ENCODE peak calls at places on chromosome 2, in six cellular contexts. U, N, D, Y, J and I are unnamed samples.

GRCh38 chr2:144886847-144887246 is 366.9 kb upstream of the ZEB2 start:
- DNase-seq in Y (peak), D (no peak), J (peak), N (peak), U (no peak), I (no peak)

GRCh38 chr2:28684142-28684858 is 67.3 kb upstream of the PPP1CB start:
- DNase-seq in J (no peak), N (no peak), D (no peak), U (no peak), Y (peak), I (no peak)

GRCh38 chr2:46863895-46864294 is 51.7 kb downstream of the MCFD2 start:
- DNase-seq in D (no peak), U (no peak), Y (no peak), J (no peak), N (no peak), I (no peak)

GRCh38 chr2:119888673-119889072 is 124.2 kb upstream of the EPB41L5 start:
- DNase-seq in Y (no peak), D (no peak), N (no peak), J (no peak), U (no peak), I (no peak)

GRCh38 chr2:216714412-216714775 is 19.0 kb upstream of the IGFBP5 start:
- DNase-seq in D (no peak), U (no peak), N (no peak), J (no peak), Y (no peak), I (no peak)

GRCh38 chr2:54577944-54578667 is 122.0 kb downstream of the SPTBN1 start:
- DNase-seq in J (no peak), Y (no peak), U (no peak), D (no peak), N (no peak), I (no peak)

GRCh38 chr2:51027968-51028367 is 4.0 kb downstream of the NRXN1 start:
- DNase-seq in D (no peak), U (no peak), N (no peak), J (no peak), Y (no peak), I (no peak)

GRCh38 chr2:191109888-191110287 is 40.9 kb downstream of the STAT4 start:
- DNase-seq in Y (no peak), N (no peak), J (no peak), U (no peak), D (no peak), I (no peak)

GRCh38 chr2:218566296-218566695 is 1.9 kb downstream of the USP37 start:
- DNase-seq in D (no peak), N (no peak), J (no peak), Y (no peak), U (no peak), I (no peak)

GRCh38 chr2:234482807-234483206 is 14.1 kb downstream of the ARL4C start:
- DNase-seq in J (no peak), D (no peak), U (no peak), N (no peak), Y (no peak), I (no peak)

GRCh38 chr2:168255866-168256265 is 8.5 kb upstream of the STK39 start:
- DNase-seq in D (no peak), U (no peak), J (no peak), N (no peak), Y (no peak), I (no peak)

GRCh38 chr2:219079417-219079816 is 18.7 kb upstream of the IHH start:
- DNase-seq in U (no peak), N (no peak), J (no peak), D (peak), Y (no peak), I (peak)

GRCh38 chr2:181858600-181858999 is 32.9 kb upstream of the ITPRID2 start:
- DNase-seq in J (no peak), U (no peak), D (no peak), N (no peak), Y (no peak), I (no peak)

GRCh38 chr2:121903037-121903689 is 147.7 kb downstream of the TSN start:
- DNase-seq in Y (no peak), U (no peak), N (no peak), J (peak), D (peak), I (no peak)

DNA sequence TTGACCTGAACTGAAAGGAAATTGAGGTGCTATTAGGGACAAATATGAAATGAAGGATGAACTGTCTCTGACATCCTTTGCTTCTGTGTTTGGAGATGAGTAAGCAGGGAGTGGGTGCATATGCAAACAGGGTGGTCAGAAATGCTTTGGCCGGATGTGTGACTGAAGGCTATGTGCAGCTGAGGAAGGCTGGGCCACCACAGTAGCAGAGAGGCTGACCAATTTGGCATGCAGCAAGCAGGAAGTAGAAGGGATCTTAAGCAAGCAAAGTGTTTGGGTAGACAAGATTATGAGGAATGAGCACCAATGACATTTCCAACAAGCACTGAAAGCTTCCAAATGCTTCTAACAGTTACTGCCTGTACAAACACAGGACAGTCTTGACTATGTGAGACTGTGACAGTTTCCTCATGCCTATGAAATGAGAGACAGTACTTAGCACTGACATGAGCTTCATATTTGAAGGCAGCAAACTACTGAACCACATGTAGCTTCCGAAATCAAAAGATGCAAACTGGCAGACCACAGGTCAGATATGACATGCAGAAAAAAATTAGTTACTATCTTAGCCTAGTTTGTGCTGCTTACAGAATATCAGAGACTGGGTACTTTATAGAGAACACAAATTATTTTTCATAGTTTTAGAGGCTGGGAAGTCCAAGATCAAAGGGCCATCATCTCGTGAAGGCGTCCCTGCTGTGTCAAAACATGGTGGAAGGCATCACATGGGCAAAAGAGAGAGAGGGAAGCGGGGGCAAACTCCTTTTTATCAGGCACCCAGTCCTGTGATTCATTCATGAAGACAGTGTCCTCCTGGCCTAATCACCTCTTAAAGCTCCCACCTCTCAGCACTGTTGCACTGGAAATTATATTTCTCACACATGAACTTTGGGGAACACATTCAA is 3.2 kb upstream of the ACTR3 start:
- DNase-seq in U (peak), D (peak), J (peak), Y (peak), N (peak), I (no peak)
- TF ChIP-seq POLR2A in U (no peak), D (no peak), J (no peak), Y (no peak), N (no peak), I (no peak)

GRCh38 chr2:57617327-57617726 is 429.3 kb upstream of the VRK2 start:
- DNase-seq in D (no peak), Y (no peak), N (no peak), J (no peak), U (no peak), I (no peak)
- TF ChIP-seq CTCF in D (no peak), Y (no peak), N (no peak), J (no peak), U (no peak), I (no peak)

DNA sequence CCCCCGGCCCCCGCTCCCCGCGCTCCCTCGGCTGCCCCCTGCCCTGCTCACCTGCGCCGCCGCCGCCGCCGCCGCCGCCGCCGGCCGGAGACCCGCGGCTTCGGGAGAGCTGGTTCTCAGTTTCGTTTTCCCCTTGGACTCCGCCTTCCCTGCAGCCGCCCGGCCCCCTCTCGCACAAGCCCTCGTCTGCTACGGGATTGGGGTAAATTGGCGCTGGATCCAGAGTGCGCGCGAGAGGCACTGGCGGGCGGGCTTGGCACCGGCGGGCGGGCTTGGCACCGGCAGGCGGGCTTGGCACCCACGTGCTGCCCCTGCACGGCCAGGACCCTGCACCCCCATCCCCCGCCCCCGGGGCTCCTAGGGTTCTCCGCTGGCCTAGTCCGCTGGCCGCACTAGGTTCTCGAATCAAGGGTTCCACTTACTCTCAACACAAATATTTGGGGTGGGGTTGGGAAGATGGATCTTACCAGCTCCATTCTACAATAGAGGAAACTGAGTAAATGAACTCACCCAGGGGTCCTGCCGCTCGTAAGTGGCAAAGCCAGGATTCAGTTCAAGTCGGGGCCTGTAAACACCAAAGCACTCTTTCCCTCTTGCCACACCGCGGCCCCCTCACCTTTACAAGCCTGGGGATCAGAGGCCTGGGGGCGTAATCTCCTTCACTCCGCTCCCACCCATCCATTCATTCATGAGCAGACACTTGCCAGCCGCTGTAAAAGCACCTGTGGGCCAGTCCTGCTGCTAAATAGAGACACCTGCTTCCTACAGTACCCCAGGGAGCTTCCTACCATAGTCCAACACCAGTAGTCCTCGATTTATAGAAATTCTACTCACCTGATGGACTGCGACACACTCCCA is at the start of gene EIF2AK2:
- DNase-seq in Y (peak), N (peak), U (peak), D (peak), J (peak), I (peak)
- TF ChIP-seq POLR2A in Y (peak), N (no peak), U (peak), D (peak), J (no peak), I (no peak)

DNA sequence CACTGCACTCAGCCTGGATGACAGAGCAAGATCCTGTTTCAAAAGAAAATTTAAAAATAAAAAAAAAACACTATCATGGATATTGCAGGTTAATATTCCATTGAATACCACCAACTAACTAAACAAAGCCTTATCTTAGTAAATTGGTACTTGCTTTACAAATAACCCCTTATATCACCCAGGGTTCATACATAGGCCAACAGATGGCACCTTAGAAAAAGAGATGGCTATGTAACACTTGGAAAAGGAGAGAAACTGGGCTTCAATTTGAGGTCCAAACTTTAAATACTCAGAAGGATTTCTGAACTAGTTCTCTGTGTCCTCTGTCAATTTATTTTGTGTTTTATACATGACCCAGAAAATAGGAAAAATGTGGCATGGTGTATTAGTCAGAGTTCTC is 249.6 kb upstream of the LRP1B start:
- DNase-seq in J (no peak), U (no peak), Y (no peak), D (no peak), N (no peak), I (no peak)
- TF ChIP-seq CTCF in J (no peak), U (no peak), Y (no peak), D (no peak), N (no peak), I (no peak)

GRCh38 chr2:61017556-61018318 is at the start of the genes PEX13 and PUS10:
- DNase-seq in Y (peak), D (peak), J (peak), N (peak), U (peak), I (peak)
- TF ChIP-seq POLR2A in Y (peak), D (peak), J (no peak), N (no peak), U (peak), I (peak)

GRCh38 chr2:99198103-99198841 is 17.3 kb downstream of the MRPL30 start:
- DNase-seq in N (no peak), J (no peak), D (peak), Y (no peak), U (no peak), I (no peak)

GRCh38 chr2:99200232-99200631 is 19.2 kb downstream of the MRPL30 start:
- DNase-seq in J (no peak), D (no peak), Y (no peak), N (no peak), U (no peak), I (no peak)

GRCh38 chr2:99205491-99205890 is 24.5 kb downstream of the MRPL30 start:
- DNase-seq in U (peak), J (no peak), D (no peak), N (no peak), Y (no peak), I (no peak)

GRCh38 chr2:99201959-99202678 is 21.1 kb downstream of the MRPL30 start:
- DNase-seq in D (no peak), J (no peak), Y (no peak), U (no peak), N (no peak), I (no peak)
- TF ChIP-seq CTCF in D (no peak), J (no peak), Y (no peak), U (no peak), N (no peak), I (no peak)